ENCODE peak calls at places on chromosome 10, in ten cellular contexts. G, D, P, M, A, H, U, N, L and Q are unnamed samples. For H3K36me3 and H3K4me1, the result is how much of the 10 kb centered on the place peaks cover.

GRCh38 chr10:124708246-124708779 is 35.9 kb downstream of the FAM53B start:
- DNase-seq in H (no peak), A (no peak), U (no peak), P (no peak), L (peak), N (no peak), G (no peak), D (no peak), M (peak), Q (no peak)

GRCh38 chr10:114420811-114421485 is 16.6 kb upstream of the AFAP1L2 start:
- DNase-seq in A (no peak), M (no peak), U (no peak), N (no peak), D (no peak), P (no peak), H (no peak), G (no peak), L (no peak), Q (no peak)

GRCh38 chr10:101123085-101123814 is 7.8 kb upstream of the TLX1 start:
- DNase-seq in D (no peak), G (no peak), A (no peak), P (no peak), M (no peak), U (no peak), L (peak), H (no peak), N (peak), Q (no peak)

GRCh38 chr10:73590881-73591577 is at the start of gene USP54:
- DNase-seq in G (peak), A (no peak), D (no peak), N (no peak), U (peak), H (peak), M (no peak), L (no peak), P (no peak), Q (no peak)

GRCh38 chr10:74930962-74931361 is 104.6 kb downstream of the KAT6B start:
- DNase-seq in P (no peak), A (no peak), U (no peak), M (no peak), D (no peak), G (no peak), L (no peak), N (no peak), H (no peak), Q (no peak)

GRCh38 chr10:7264313-7264741 is 146.5 kb downstream of the SFMBT2 start:
- DNase-seq in M (no peak), A (no peak), D (no peak), G (no peak), H (peak), P (no peak), L (no peak), U (no peak), N (no peak), Q (no peak)

GRCh38 chr10:79074732-79075131 is 6.0 kb downstream of the ZMIZ1 start:
- DNase-seq in N (peak), A (no peak), G (no peak), P (no peak), U (no peak), H (no peak), M (no peak), L (no peak), D (peak), Q (no peak)

GRCh38 chr10:78584266-78584665 is 484.5 kb upstream of the ZMIZ1 start:
- DNase-seq in U (no peak), G (no peak), D (no peak), P (no peak), L (no peak), A (no peak), M (no peak), N (no peak), H (no peak), Q (no peak)

GRCh38 chr10:20313665-20314064 is 497.4 kb downstream of the PLXDC2 start:
- DNase-seq in L (no peak), G (no peak), P (no peak), N (no peak), U (no peak), D (no peak), H (no peak), A (no peak), M (no peak), Q (no peak)

GRCh38 chr10:49667991-49668390 is 11.5 kb upstream of the C10orf53 start:
- DNase-seq in D (no peak), H (no peak), N (no peak), A (no peak), P (no peak), G (no peak), U (no peak), L (no peak), M (no peak), Q (no peak)

GRCh38 chr10:63744060-63744941 is 223.1 kb downstream of the REEP3 start:
- DNase-seq in L (no peak), H (no peak), D (no peak), U (no peak), P (no peak), N (no peak), M (no peak), A (no peak), G (no peak), Q (no peak)

GRCh38 chr10:24721254-24722106 is 2.2 kb downstream of the ARHGAP21 start:
- DNase-seq in H (peak), L (peak), P (no peak), G (peak), U (no peak), N (peak), A (peak), M (peak), D (peak), Q (no peak)

GRCh38 chr10:99756158-99756557 is 24.1 kb downstream of the CUTC start:
- DNase-seq in D (no peak), L (no peak), H (no peak), G (no peak), M (no peak), U (no peak), P (no peak), A (no peak), N (no peak), Q (no peak)

GRCh38 chr10:92714872-92715271 is 25.1 kb downstream of the HHEX start:
- DNase-seq in U (no peak), G (no peak), H (no peak), L (no peak), N (no peak), A (no peak), M (no peak), P (no peak), D (no peak), Q (no peak)

GRCh38 chr10:132540456-132540855 is 2.9 kb downstream of the INPP5A start:
- DNase-seq in U (no peak), A (no peak), N (peak), L (peak), P (no peak), M (peak), G (no peak), D (peak), H (peak), Q (peak)

GRCh38 chr10:79184649-79185048 is 115.9 kb downstream of the ZMIZ1 start:
- DNase-seq in P (no peak), M (no peak), L (no peak), G (no peak), H (no peak), U (no peak), D (no peak), A (no peak), N (no peak), Q (no peak)

GRCh38 chr10:131943021-131943814 is 38.5 kb downstream of the BNIP3 start:
- DNase-seq in N (no peak), L (no peak), A (peak), U (no peak), G (peak), M (peak), H (no peak), P (no peak), D (no peak), Q (peak)

GRCh38 chr10:4717670-4718069 is 108.3 kb upstream of the AKR1E2 start:
- DNase-seq in U (no peak), M (no peak), P (no peak), D (no peak), A (no peak), H (no peak), G (no peak), L (no peak), N (no peak), Q (no peak)

GRCh38 chr10:103620357-103620749 is 126.8 kb downstream of the NEURL1 start:
- DNase-seq in G (no peak), N (no peak), D (no peak), A (no peak), H (no peak), P (no peak), U (no peak), M (no peak), L (no peak), Q (no peak)
- H3K36me3 ChIP-seq in G (under half), N (under half), D (half or more), A (under half), H (half or more), P (under half), U (under half), M (under half), L (under half), Q (under half)

GRCh38 chr10:103202319-103202718 is 9.2 kb upstream of the NT5C2 start:
- DNase-seq in P (no peak), H (no peak), M (no peak), A (no peak), U (no peak), G (no peak), L (no peak), N (no peak), D (no peak), Q (no peak)
- H3K4me3 ChIP-seq in P (no peak), H (no peak), M (no peak), A (no peak), U (no peak), G (no peak), L (no peak), N (no peak), D (no peak), Q (no peak)

DNA sequence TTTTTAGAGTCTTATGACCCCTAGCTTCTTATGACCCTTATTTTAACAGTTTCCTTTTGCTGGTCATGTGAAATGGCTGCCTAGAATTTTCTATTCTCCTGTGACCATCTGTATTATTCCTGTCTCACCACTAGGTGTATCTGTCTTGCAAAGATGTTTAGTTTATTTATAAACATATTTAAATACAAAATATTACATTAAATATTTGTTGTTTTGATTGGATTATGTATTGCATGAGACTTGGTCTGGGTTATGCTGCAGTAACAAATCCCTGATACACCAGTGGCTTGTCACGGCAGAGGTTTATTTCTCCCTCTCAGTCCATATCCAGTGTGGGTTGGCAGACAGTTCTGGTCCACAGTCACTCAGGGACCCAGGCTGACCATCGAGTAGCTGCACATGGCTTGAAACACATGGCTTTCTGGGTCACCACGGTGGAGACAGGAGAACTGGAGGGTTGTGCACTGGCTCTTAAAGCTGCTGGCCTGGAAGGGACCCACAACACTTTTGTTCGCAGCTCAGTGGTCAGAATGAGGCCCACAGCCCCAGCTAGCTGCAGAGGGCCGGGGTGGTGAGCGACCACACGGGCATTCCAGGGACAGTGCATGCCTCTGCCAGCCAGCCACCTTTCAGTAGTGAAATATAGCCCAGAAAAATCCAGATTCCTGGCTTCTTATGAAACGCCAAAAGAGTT is 7.4 kb downstream of the RASSF4 start:
- DNase-seq in G (no peak), D (no peak), L (no peak), N (no peak), H (no peak), M (peak), P (no peak), A (no peak), U (peak), Q (no peak)
- H3K4me1 ChIP-seq in G (under half), D (half or more), L (half or more), N (under half), H (under half), M (half or more), P (under half), A (under half), U (half or more), Q (under half)

GRCh38 chr10:26453850-26454249 is 15.7 kb downstream of the APBB1IP start:
- DNase-seq in M (no peak), A (no peak), D (no peak), H (no peak), P (no peak), N (no peak), L (no peak), U (no peak), G (no peak), Q (no peak)

GRCh38 chr10:26457088-26457487 is 18.9 kb downstream of the APBB1IP start:
- DNase-seq in D (no peak), L (no peak), H (no peak), N (peak), A (no peak), U (peak), M (no peak), G (no peak), P (no peak), Q (no peak)

GRCh38 chr10:26454891-26455290 is 16.8 kb downstream of the APBB1IP start:
- DNase-seq in N (no peak), U (no peak), A (no peak), M (no peak), L (no peak), H (no peak), D (no peak), G (no peak), P (no peak), Q (no peak)

GRCh38 chr10:26451903-26452302 is 13.8 kb downstream of the APBB1IP start:
- DNase-seq in L (no peak), U (no peak), M (no peak), N (no peak), A (no peak), P (no peak), D (no peak), G (no peak), H (no peak), Q (no peak)

DNA sequence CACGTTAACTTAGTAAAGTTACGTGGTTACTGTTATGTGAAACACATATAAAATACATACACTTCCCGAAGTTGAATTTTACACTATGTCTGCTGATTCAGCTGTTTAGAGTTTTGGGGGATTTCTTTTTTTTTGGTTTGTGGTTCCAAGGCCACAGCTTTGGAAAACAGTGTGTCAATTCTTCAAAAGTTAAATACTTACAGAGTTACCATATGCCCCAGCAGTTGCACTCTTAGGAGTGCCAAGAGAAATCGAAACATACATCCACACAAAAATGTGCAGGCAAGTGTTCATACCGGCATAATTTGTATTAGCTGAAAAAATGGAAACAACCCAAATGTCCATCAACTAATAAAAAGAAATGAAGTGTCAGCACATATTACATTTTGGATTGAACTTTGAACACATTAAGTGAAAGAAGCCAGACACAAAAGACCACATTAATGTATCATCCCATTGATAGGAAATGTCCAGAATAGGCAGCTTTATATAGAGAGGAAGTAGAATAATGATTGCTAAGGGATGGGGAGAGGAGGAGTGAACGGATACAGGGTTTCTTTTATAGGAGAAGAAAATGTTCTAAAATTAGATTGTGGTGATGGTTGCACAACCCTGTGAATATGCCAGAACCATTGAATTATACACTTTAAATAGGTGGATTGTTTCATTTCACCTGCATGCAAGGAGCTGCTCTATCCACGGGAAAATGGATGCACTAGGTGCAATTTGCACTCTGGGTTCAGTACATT is 17.6 kb downstream of the APBB1IP start:
- DNase-seq in L (no peak), H (no peak), P (no peak), A (no peak), G (no peak), M (no peak), U (no peak), N (no peak), D (no peak), Q (no peak)
- H3K36me3 ChIP-seq in L (under half), H (under half), P (under half), A (under half), G (under half), M (under half), U (half or more), N (under half), D (under half), Q (under half)

GRCh38 chr10:35353805-35354204 is 17.5 kb downstream of the CCNY start:
- DNase-seq in H (no peak), A (no peak), D (no peak), G (no peak), M (no peak), N (no peak), P (no peak), U (peak), L (no peak), Q (no peak)

GRCh38 chr10:35359056-35359455 is 22.7 kb downstream of the CCNY start:
- DNase-seq in P (no peak), H (no peak), M (no peak), G (no peak), N (no peak), A (no peak), D (no peak), L (no peak), U (no peak), Q (no peak)

GRCh38 chr10:35355971-35356724 is 19.8 kb downstream of the CCNY start:
- DNase-seq in U (no peak), G (no peak), M (no peak), D (no peak), H (no peak), N (no peak), A (no peak), L (no peak), P (no peak), Q (no peak)

GRCh38 chr10:35359873-35360272 is 23.6 kb downstream of the CCNY start:
- DNase-seq in D (no peak), L (no peak), M (no peak), H (no peak), N (no peak), P (no peak), G (no peak), U (no peak), A (no peak), Q (no peak)

DNA sequence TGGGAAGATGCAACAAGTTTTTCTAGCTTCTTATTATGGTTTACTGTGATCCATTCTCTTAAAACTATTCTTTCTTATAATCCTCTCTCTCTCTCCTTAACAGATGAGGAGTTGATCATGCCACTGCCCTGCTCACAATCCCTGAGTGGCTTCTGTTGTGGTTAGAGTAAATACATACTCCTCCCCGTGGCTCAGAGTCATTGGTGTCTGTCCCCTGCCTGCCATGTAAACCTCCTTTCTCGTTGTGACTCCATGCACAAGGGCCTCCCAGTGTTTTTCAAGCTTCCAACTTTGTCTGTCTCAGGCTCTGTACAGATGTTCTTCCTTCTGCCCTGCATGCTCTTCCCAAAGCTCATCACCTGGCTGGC is 20.4 kb downstream of the CCNY start:
- DNase-seq in A (no peak), U (no peak), D (no peak), H (no peak), G (no peak), P (no peak), L (no peak), M (no peak), N (no peak), Q (no peak)
- H3K4me3 ChIP-seq in A (no peak), U (no peak), D (no peak), H (no peak), G (no peak), P (no peak), L (no peak), M (no peak), N (no peak), Q (no peak)